ENCODE peak calls at places on chromosomes 2 and 18, in ten cellular contexts. K is HCT116, B is esophagus squamous epithelium, M is A549, W is tibial artery, P is breast epithelium, H is heart left ventricle, R is HL-60, L is psoas muscle, F is brain microvascular endothelial cell. Z is an unnamed sample.

GRCh38 chr2:32061973-32062861 is 1.1 kb upstream of the SPAST start:
- DNase-seq in H (peak), W (peak), M (no peak), L (peak), R (peak), K (no peak), F (peak), P (peak), B (no peak), Z (peak)

GRCh38 chr2:144511945-144512344 is 8.0 kb downstream of the ZEB2 start:
- DNase-seq in K (no peak), H (no peak), L (no peak), M (no peak), R (no peak), W (no peak), B (no peak), P (no peak), F (no peak), Z (no peak)

GRCh38 chr2:133424876-133425275 is 143.4 kb downstream of the NCKAP5 start:
- DNase-seq in W (no peak), H (no peak), L (no peak), K (no peak), B (no peak), F (no peak), M (no peak), P (no peak), R (no peak), Z (no peak)

GRCh38 chr18:79108520-79109215 is 39.5 kb downstream of the ATP9B start:
- DNase-seq in W (no peak), B (no peak), F (no peak), K (no peak), L (no peak), P (no peak), M (no peak), R (no peak), H (no peak), Z (no peak)

GRCh38 chr2:203870481-203870880 is 2.9 kb downstream of the CTLA4 start:
- DNase-seq in F (no peak), M (no peak), B (no peak), W (no peak), K (no peak), H (no peak), P (no peak), R (no peak), L (no peak), Z (no peak)

GRCh38 chr18:23827681-23828080 is 138.4 kb downstream of the LAMA3 start:
- DNase-seq in F (no peak), K (no peak), B (no peak), M (no peak), L (no peak), W (no peak), R (no peak), P (peak), H (no peak), Z (peak)

GRCh38 chr18:14936313-14936712 is 188.3 kb downstream of the ANKRD30B start:
- DNase-seq in B (no peak), W (no peak), F (no peak), M (no peak), K (no peak), R (no peak), L (no peak), P (no peak), H (no peak), Z (no peak)

GRCh38 chr2:169765523-169765922 is 31.9 kb downstream of the KLHL23 start:
- DNase-seq in W (no peak), M (no peak), K (no peak), B (no peak), L (no peak), P (no peak), F (peak), R (no peak), H (no peak), Z (peak)

GRCh38 chr2:100246163-100247145 is 75.8 kb downstream of the LONRF2 start:
- DNase-seq in L (no peak), P (no peak), W (no peak), M (peak), K (peak), H (no peak), B (no peak), R (peak), F (no peak), Z (no peak)

GRCh38 chr2:3435440-3435839 is 55.9 kb downstream of the TRAPPC12 start:
- DNase-seq in W (no peak), M (no peak), H (no peak), L (no peak), F (no peak), P (no peak), K (no peak), R (no peak), B (no peak), Z (no peak)

GRCh38 chr18:9710037-9710436 is 1.9 kb downstream of the RAB31 start:
- DNase-seq in H (no peak), K (no peak), P (no peak), L (no peak), W (no peak), M (no peak), B (no peak), F (no peak), R (no peak), Z (no peak)

GRCh38 chr2:203327582-203327917 is 644 bp upstream of the ABI2 start:
- DNase-seq in B (no peak), F (peak), M (peak), H (no peak), K (no peak), W (no peak), L (no peak), P (no peak), R (no peak), Z (no peak)

GRCh38 chr2:220789961-220790360 is 782.1 kb downstream of the EPHA4 start:
- DNase-seq in B (no peak), P (no peak), H (no peak), W (no peak), L (no peak), F (no peak), M (no peak), R (no peak), K (no peak), Z (no peak)

GRCh38 chr2:170324640-170325046 is 146.7 kb downstream of the MYO3B start:
- DNase-seq in M (peak), H (no peak), L (no peak), W (no peak), F (peak), R (peak), P (no peak), B (no peak), K (peak), Z (peak)

GRCh38 chr2:225122582-225123486 is 80.6 kb upstream of the DOCK10 start:
- DNase-seq in M (no peak), F (peak), R (no peak), L (no peak), W (no peak), P (no peak), K (no peak), B (no peak), H (no peak), Z (peak)

GRCh38 chr18:77140439-77141109 is 8.0 kb upstream of the MBP start:
- DNase-seq in W (peak), F (no peak), H (no peak), B (no peak), P (no peak), R (no peak), M (no peak), L (no peak), K (no peak), Z (no peak)

GRCh38 chr18:13375302-13376255 is 157.0 kb downstream of the LDLRAD4 start:
- DNase-seq in M (peak), F (peak), K (peak), L (peak), P (peak), B (no peak), W (peak), R (no peak), H (peak), Z (no peak)

GRCh38 chr2:122255924-122256323 is 500.5 kb downstream of the TSN start:
- DNase-seq in M (no peak), R (no peak), F (no peak), B (no peak), K (no peak), P (no peak), L (no peak), H (no peak), W (no peak), Z (no peak)

GRCh38 chr18:72867721-72868665 is at the start of gene NETO1:
- DNase-seq in P (no peak), R (no peak), F (no peak), M (no peak), B (no peak), H (no peak), W (no peak), L (no peak), K (no peak), Z (no peak)

GRCh38 chr2:14616950-14617349 is 15.6 kb upstream of the LRATD1 start:
- DNase-seq in K (no peak), F (no peak), P (no peak), H (no peak), R (no peak), W (no peak), M (no peak), B (no peak), L (no peak), Z (no peak)

DNA sequence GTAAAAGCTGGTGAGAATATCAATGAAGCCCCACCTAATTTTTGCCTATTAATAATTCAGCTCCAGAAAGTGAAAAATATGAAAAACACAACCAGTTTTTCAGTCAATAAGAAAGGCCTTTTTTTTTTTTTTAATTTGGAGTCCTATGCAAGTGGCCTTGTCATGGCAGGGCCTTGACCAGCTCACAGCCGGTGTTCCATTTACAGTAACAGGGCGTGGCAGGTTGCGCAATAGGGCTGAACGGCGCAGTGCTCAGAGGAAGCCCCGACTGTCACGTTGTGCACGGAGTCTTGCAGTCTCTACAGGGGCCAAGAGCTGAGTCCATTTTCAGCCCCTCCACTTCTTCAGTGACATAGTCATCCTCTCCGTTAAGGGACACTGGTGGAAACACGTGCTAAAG is 184.1 kb upstream of the FN1 start:
- DNase-seq in L (peak), F (no peak), H (peak), B (no peak), K (peak), W (no peak), R (peak), M (no peak), P (no peak), Z (peak)
- H3K27ac ChIP-seq in L (no peak), F (peak), H (no peak), B (no peak), K (peak), W (no peak), R (no peak), M (peak), P (no peak), Z (peak)

GRCh38 chr2:78541451-78542267 is 483.8 kb upstream of the REG3G start:
- DNase-seq in F (no peak), L (no peak), W (no peak), B (no peak), H (no peak), P (no peak), M (no peak), K (no peak), R (no peak), Z (peak)
- H3K4me3 ChIP-seq in F (no peak), L (no peak), W (no peak), B (no peak), H (no peak), P (no peak), M (no peak), K (no peak), R (no peak), Z (peak)

DNA sequence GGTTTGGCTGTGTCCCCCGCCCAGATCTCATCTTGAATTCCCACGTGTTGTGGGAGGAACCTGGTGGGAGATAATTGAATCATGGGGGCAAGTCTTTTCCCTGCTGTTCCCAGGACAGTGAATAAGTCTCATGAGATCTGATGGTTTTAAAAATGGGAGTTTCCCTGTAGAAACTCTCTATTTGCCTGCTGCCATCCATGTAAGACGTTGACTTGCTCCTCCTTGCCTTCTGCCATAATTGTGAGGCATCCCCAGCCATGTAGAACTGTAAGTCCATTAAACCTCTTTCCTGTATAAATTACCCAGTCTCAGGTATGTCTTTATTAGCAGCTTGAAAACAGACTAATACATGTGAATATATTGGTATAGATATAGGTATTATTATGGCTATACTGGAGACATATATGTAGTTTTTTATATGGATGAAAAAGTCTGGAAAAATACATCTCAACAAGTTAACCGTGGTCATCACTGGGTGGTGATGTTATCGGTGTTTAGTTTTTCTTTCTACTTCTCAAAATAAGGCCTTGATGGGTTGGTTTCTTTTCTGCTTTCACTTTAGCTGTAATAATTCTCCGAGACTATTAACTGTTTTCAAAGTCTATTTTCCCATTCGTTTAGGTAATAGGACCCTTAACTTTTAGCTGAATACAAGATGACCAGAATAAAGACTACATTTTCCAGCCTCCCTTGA is 39.1 kb upstream of the NCOA1 start:
- DNase-seq in H (no peak), B (no peak), F (no peak), W (no peak), K (no peak), P (no peak), R (no peak), M (no peak), L (no peak), Z (no peak)
- H3K27ac ChIP-seq in H (no peak), B (peak), F (no peak), W (no peak), K (no peak), P (peak), R (no peak), M (no peak), L (no peak), Z (no peak)

DNA sequence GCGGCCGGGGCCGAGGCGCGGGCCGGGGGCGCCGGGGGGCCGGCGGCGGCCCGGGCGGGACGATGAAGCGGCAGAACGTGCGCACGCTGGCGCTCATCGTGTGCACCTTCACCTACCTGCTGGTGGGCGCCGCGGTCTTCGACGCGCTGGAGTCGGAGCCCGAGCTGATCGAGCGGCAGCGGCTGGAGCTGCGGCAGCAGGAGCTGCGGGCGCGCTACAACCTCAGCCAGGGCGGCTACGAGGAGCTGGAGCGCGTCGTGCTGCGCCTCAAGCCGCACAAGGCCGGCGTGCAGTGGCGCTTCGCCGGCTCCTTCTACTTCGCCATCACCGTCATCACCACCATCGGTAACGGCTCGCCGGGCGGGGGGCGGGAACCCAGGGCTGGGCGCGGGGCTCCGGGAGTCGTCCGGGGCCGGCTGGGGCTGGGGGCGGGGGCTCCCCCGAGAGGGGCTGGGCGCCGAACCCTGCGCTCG is 328 bp downstream of the KCNK3 start:
- DNase-seq in F (no peak), W (no peak), H (no peak), L (no peak), P (no peak), R (no peak), M (no peak), K (no peak), B (no peak), Z (no peak)
- H3K4me3 ChIP-seq in F (peak), W (peak), H (peak), L (peak), P (peak), R (no peak), M (peak), K (no peak), B (peak), Z (no peak)

DNA sequence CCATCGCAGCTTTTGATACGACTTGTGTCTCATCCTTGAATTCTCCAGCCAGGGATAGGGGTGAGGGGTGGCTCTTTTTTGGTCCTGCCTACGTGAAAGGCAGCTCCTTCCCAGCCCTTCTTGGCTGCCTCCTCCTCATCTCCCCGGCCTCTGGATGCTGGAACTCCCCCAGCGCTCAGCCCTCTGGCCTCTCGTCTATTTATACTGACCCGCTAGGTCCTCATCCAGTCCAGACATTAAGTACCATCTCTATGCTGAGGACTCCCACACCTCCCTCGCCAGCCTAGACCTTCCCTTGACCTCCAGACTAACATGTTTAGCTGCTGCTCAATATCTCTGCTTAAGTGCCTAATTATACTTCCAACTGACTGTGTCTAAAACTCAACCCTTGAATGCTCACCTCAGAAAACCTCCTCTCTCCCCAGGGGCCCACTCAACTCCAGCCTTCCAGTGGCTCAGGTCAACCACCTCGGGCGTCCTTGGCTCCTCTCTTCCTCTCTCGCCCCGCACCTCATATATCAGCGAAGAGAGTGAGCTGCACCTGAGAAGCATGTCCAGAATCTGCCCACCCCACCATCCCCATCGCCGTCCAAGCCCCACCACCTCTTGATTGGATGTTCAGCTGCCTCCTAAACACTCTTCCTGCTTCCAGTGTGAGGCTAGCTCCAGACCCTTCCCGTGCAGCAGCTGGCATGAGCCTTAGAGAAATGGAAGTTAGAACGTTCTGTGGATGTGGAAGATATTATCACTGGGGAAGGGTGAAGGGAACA is 34.8 kb downstream of the TOGARAM2 start:
- DNase-seq in K (no peak), M (no peak), F (no peak), W (no peak), B (no peak), L (peak), H (peak), P (no peak), R (no peak), Z (no peak)
- H3K27ac ChIP-seq in K (no peak), M (no peak), F (no peak), W (no peak), B (peak), L (peak), H (peak), P (peak), R (no peak), Z (no peak)

Z was measured in PC-9.